ENCODE peak calls at places on chromosomes 16 and 17, in nine cellular contexts. H, Q, D, X, A, Z, I, M and S are unnamed samples.

GRCh38 chr16:66335704-66336329 is 30.7 kb upstream of the CDH5 start:
- DNase-seq in X (no peak), Q (no peak), D (no peak), A (no peak), H (no peak), I (no peak), Z (no peak), M (peak), S (no peak)

GRCh38 chr16:47034455-47034854 is 61.0 kb upstream of the DNAJA2 start:
- DNase-seq in Z (no peak), Q (no peak), M (no peak), D (no peak), H (no peak), I (no peak), X (no peak), A (no peak), S (no peak)

GRCh38 chr17:79945591-79946255 is 89.9 kb downstream of the TBC1D16 start:
- DNase-seq in H (no peak), Q (no peak), M (no peak), A (peak), X (no peak), D (no peak), I (no peak), Z (no peak), S (no peak)

GRCh38 chr17:40607641-40608040 is 40.0 kb downstream of the SMARCE1 start:
- DNase-seq in I (no peak), H (no peak), X (no peak), A (no peak), Q (no peak), M (no peak), Z (no peak), D (no peak), S (no peak)

GRCh38 chr17:16013943-16014407 is 14.4 kb downstream of the TTC19 start:
- DNase-seq in X (no peak), Z (no peak), I (no peak), M (peak), A (no peak), D (peak), Q (peak), H (no peak), S (peak)

GRCh38 chr17:17520599-17521232 is 24.5 kb upstream of the RASD1 start:
- DNase-seq in I (no peak), Z (no peak), A (no peak), Q (no peak), H (no peak), X (no peak), D (no peak), M (no peak), S (no peak)

GRCh38 chr16:67942200-67942509 is 1.8 kb downstream of the LCAT start:
- DNase-seq in H (peak), I (peak), X (peak), M (no peak), D (peak), Z (peak), Q (peak), A (no peak), S (peak)

GRCh38 chr17:56085576-56086267 is 67.6 kb upstream of the ANKFN1 start:
- DNase-seq in Q (no peak), X (no peak), H (no peak), M (no peak), A (no peak), I (no peak), D (peak), Z (no peak), S (no peak)

GRCh38 chr16:25155553-25156460 is 44.3 kb downstream of the LCMT1 start:
- DNase-seq in I (no peak), D (peak), Z (no peak), X (peak), A (no peak), M (no peak), H (no peak), Q (no peak), S (no peak)

GRCh38 chr16:986411-986810 is 4.8 kb downstream of the SOX8 start:
- DNase-seq in A (no peak), M (no peak), Z (no peak), H (no peak), I (no peak), D (peak), Q (no peak), X (no peak), S (no peak)

GRCh38 chr16:28513484-28514181 is 7.0 kb upstream of the IL27 start:
- DNase-seq in M (no peak), A (no peak), Q (no peak), D (no peak), X (no peak), Z (no peak), H (no peak), I (no peak), S (no peak)

GRCh38 chr16:87661561-87661960 is 59.3 kb downstream of the JPH3 start:
- DNase-seq in D (peak), A (no peak), I (peak), M (no peak), X (no peak), Q (peak), H (peak), Z (peak), S (peak)

GRCh38 chr16:4820652-4821051 is 18.2 kb upstream of the ROGDI start:
- DNase-seq in M (no peak), I (no peak), Q (no peak), Z (no peak), X (no peak), A (no peak), H (no peak), D (no peak), S (no peak)

GRCh38 chr17:27669850-27670249 is 38.9 kb downstream of the LGALS9 start:
- DNase-seq in D (no peak), H (no peak), I (no peak), A (peak), Q (no peak), X (no peak), Z (no peak), M (no peak), S (no peak)

GRCh38 chr17:2087597-2088211 is 32.8 kb downstream of the HIC1 start:
- DNase-seq in I (peak), H (no peak), D (no peak), Q (no peak), A (no peak), X (no peak), M (no peak), Z (peak), S (no peak)

GRCh38 chr16:56317998-56318912 is 107.1 kb downstream of the AMFR start:
- DNase-seq in Q (peak), D (peak), Z (peak), H (peak), A (peak), X (peak), I (peak), M (peak), S (peak)

GRCh38 chr16:78973041-78973440 is 627.5 kb downstream of the MAF start:
- DNase-seq in Q (no peak), M (no peak), A (no peak), D (no peak), I (no peak), X (no peak), Z (no peak), H (no peak), S (no peak)